ENCODE peak calls at places on chromosomes 2 and 18, in six cellular contexts. Y is GM23338, A is Panc1, C is HepG2, K is HCT116, X is K562. H is an unnamed sample.

GRCh38 chr2:219123356-219124143 is 37.1 kb downstream of the NHEJ1 start:
- ATAC-seq in K (no peak), Y (peak), X (no peak), C (no peak), A (no peak), H (no peak)

GRCh38 chr2:183089192-183089851 is 10.8 kb downstream of the DUSP19 start:
- ATAC-seq in C (peak), K (no peak), X (peak), A (peak), Y (peak), H (no peak)

GRCh38 chr2:231519975-231520555 is 10.2 kb downstream of the NMUR1 start:
- ATAC-seq in Y (no peak), C (no peak), A (no peak), K (no peak), X (no peak), H (no peak)

GRCh38 chr2:38505779-38506178 is 96.9 kb downstream of the HNRNPLL start:
- ATAC-seq in C (peak), A (no peak), X (peak), K (no peak), Y (peak), H (peak)

GRCh38 chr2:208366215-208367132 is 40.1 kb upstream of the PTH2R start:
- ATAC-seq in K (no peak), C (no peak), Y (no peak), X (no peak), A (no peak), H (no peak)

GRCh38 chr2:28654981-28655322 is 96.7 kb upstream of the PPP1CB start:
- ATAC-seq in K (no peak), Y (no peak), X (no peak), C (no peak), A (no peak), H (no peak)

GRCh38 chr2:86283461-86284030 is 53.9 kb downstream of the REEP1 start:
- ATAC-seq in K (no peak), C (peak), Y (no peak), A (no peak), X (no peak), H (no peak)

GRCh38 chr2:134218928-134219707 is 34.8 kb upstream of the MGAT5 start:
- ATAC-seq in A (no peak), K (no peak), C (no peak), X (peak), Y (no peak), H (peak)

GRCh38 chr2:242020196-242021004 is 150.9 kb downstream of the RTP5 start:
- ATAC-seq in A (peak), X (peak), Y (no peak), K (peak), C (peak), H (no peak)

GRCh38 chr2:121049921-121050585 is 234.9 kb downstream of the TFCP2L1 start:
- ATAC-seq in A (no peak), K (no peak), X (no peak), Y (peak), C (no peak), H (no peak)

GRCh38 chr2:79982445-79982844 is 322.1 kb downstream of the LRRTM1 start:
- ATAC-seq in A (no peak), K (no peak), Y (peak), X (peak), C (peak), H (no peak)

GRCh38 chr2:84894758-84895520 is 10.5 kb upstream of the TMSB10 start:
- ATAC-seq in A (peak), Y (no peak), X (no peak), K (no peak), C (no peak), H (peak)

GRCh38 chr2:101330253-101330921 is 21.9 kb upstream of the RNF149 start:
- ATAC-seq in A (peak), Y (peak), C (peak), K (no peak), X (peak), H (no peak)

GRCh38 chr2:6071536-6071935 is 379.4 kb downstream of the SOX11 start:
- ATAC-seq in Y (no peak), X (no peak), A (no peak), C (no peak), K (no peak), H (no peak)

GRCh38 chr2:112993831-112994230 is 11.4 kb upstream of the IL36A start:
- ATAC-seq in X (no peak), C (peak), K (no peak), Y (no peak), A (no peak), H (no peak)

GRCh38 chr2:174522553-174522952 is 35.7 kb upstream of the GPR155 start:
- ATAC-seq in X (no peak), Y (no peak), C (no peak), K (no peak), A (no peak), H (no peak)

GRCh38 chr2:144389151-144389929 is 130.6 kb downstream of the ZEB2 start:
- ATAC-seq in A (peak), C (peak), X (peak), K (no peak), Y (peak), H (no peak)

GRCh38 chr2:26941486-26941885 is 29.0 kb upstream of the MAPRE3 start:
- ATAC-seq in Y (no peak), K (no peak), A (no peak), X (no peak), C (no peak), H (no peak)

GRCh38 chr2:119221609-119222008 is 2.0 kb upstream of the STEAP3 start:
- ATAC-seq in C (no peak), K (no peak), X (no peak), Y (no peak), A (no peak), H (no peak)

GRCh38 chr2:8663997-8664396 is 17.9 kb upstream of the ID2 start:
- ATAC-seq in Y (no peak), K (no peak), A (no peak), C (no peak), X (no peak), H (no peak)

GRCh38 chr2:203279288-203279687 is 40.5 kb downstream of the CYP20A1 start:
- ATAC-seq in X (no peak), K (peak), C (peak), Y (no peak), A (no peak), H (no peak)

GRCh38 chr2:177187631-177188312 is 24.8 kb upstream of the HNRNPA3 start:
- ATAC-seq in K (peak), X (peak), Y (no peak), A (peak), C (peak), H (no peak)

GRCh38 chr2:21396252-21396651 is 272.5 kb downstream of the TDRD15 start:
- ATAC-seq in K (no peak), X (no peak), C (no peak), A (no peak), Y (no peak), H (no peak)

GRCh38 chr2:225737556-225737955 is 338.0 kb downstream of the NYAP2 start:
- ATAC-seq in K (peak), C (no peak), Y (no peak), A (peak), X (no peak), H (no peak)

GRCh38 chr2:37771600-37772088 is 100.2 kb upstream of the CDC42EP3 start:
- ATAC-seq in Y (no peak), C (no peak), K (no peak), A (no peak), X (no peak), H (no peak)

GRCh38 chr18:3572761-3573160 is 122.8 kb downstream of the TGIF1 start:
- ATAC-seq in K (no peak), X (no peak), Y (no peak), A (no peak), C (no peak), H (no peak)

GRCh38 chr18:62566199-62566598 is 43.4 kb downstream of the ZCCHC2 start:
- ATAC-seq in C (peak), X (peak), A (no peak), Y (peak), K (no peak), H (no peak)
- TF ChIP-seq CTCF in C (peak), X (peak), A (peak), Y (peak), K (peak), H (peak)

GRCh38 chr2:200762127-200762526 is 49.6 kb upstream of the BZW1 start:
- ATAC-seq in Y (no peak), A (no peak), C (no peak), K (no peak), X (no peak), H (no peak)
- TF ChIP-seq POLR2AphosphoS5 in Y (no peak), A (no peak), C (no peak), K (no peak), X (no peak), H (no peak)

DNA sequence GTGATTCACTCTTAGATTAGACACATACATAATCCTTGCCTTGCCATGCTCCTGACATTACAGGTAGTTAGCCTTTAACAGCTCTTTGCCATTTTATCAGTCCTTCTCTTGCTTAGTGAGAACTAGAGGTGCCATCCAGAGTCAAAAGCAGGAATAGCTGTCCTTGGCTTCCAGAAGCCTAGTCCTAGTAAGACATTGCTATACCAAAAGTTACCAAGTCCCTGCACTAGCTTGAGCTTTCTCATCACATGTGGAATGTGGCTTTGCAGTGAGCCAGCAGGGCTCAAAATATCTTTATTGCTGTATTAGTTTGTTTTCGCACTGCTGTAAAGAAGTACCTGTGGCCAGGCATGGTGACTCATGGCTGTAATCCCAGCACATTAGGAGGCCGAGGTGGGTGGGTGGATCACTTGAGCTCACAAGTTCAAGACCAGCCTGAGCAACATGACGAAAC is 104.7 kb upstream of the NOSTRIN start:
- ATAC-seq in A (no peak), Y (no peak), K (no peak), X (peak), C (no peak), H (no peak)
- TF ChIP-seq CTCF in A (no peak), Y (peak), K (no peak), X (peak), C (peak), H (no peak)

GRCh38 chr2:54604771-54605350 is 118.6 kb upstream of the EML6 start:
- ATAC-seq in A (no peak), Y (peak), C (no peak), K (no peak), X (no peak), H (no peak)
- TF ChIP-seq POLR2AphosphoS5 in A (no peak), Y (no peak), C (no peak), K (no peak), X (no peak), H (no peak)

GRCh38 chr2:220460257-220460985 is 833.0 kb downstream of the SLC4A3 start:
- ATAC-seq in C (no peak), A (no peak), X (no peak), K (peak), Y (peak), H (no peak)
- TF ChIP-seq CTCF in C (no peak), A (no peak), X (no peak), K (peak), Y (peak), H (no peak)

GRCh38 chr18:62128157-62128556 is 58.7 kb downstream of the PIGN start:
- ATAC-seq in Y (no peak), X (no peak), K (no peak), A (no peak), C (no peak), H (no peak)
- TF ChIP-seq POLR2AphosphoS5 in Y (no peak), X (no peak), K (no peak), A (no peak), C (no peak), H (no peak)

DNA sequence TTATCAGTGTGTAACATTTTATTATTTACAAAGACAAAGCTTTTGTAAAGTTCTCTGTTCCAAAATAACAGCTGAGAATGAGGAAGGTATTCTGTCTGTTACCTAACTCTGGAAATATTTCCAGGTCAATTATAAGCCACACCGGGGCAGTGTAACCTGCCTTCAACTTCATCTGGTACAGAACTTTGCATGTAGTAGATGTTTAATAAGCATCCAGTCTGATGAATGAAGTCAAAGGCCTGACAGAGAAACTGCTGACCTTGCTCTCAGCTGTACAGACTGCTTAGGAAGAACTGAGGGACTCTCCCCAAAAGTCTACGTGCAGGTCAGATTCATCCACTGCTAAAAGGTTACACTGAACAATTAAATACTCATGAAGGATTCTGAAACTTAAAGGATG is 43.3 kb downstream of the WDFY1 start:
- ATAC-seq in K (no peak), Y (no peak), C (peak), A (no peak), X (no peak), H (no peak)
- TF ChIP-seq CTCF in K (no peak), Y (no peak), C (peak), A (no peak), X (no peak), H (no peak)

H was measured in gastroesophageal sphincter.